ENCODE peak calls at places on chromosomes 6 and 20, in ten cellular contexts. K is DMS 273 treated with DMSO at 0.1 percent for 48 hours; X is ureter; L is AG09309; W is EH; P is foreskin keratinocyte; A is dermis microvascular lymphatic vessel endothelial cell; B is midbrain; T is naive B cell; I is activated naive CD4-positive, alpha-beta T cell treated with anti-CD3 and anti-CD28 coated beads, Interleukin-2, amount 10 ng/mL, durations not matched to agents 7 days and 5 days. M is an unnamed sample.

GRCh38 chr6:127118505-127119360 is at the start of gene RSPO3:
- DNase-seq in K (no peak), X (no peak), L (no peak), W (peak), P (peak), A (peak), B (no peak), T (no peak), I (peak), M (peak)

GRCh38 chr6:14550817-14551216 is 433.2 kb downstream of the CD83 start:
- DNase-seq in K (no peak), X (no peak), L (no peak), W (peak), P (no peak), A (no peak), B (no peak), T (no peak), I (no peak), M (no peak)

GRCh38 chr20:36018208-36018988 is 50.0 kb downstream of the CNBD2 start:
- DNase-seq in K (no peak), X (no peak), L (no peak), W (no peak), P (no peak), A (no peak), B (no peak), T (no peak), I (no peak), M (no peak)

GRCh38 chr6:105317607-105318533 is 85.0 kb downstream of the PREP start:
- DNase-seq in K (no peak), X (no peak), L (no peak), W (no peak), P (peak), A (peak), B (no peak), T (no peak), I (no peak), M (no peak)

GRCh38 chr20:50526403-50526989 is 16.3 kb downstream of the PTPN1 start:
- DNase-seq in K (no peak), X (no peak), L (no peak), W (no peak), P (no peak), A (peak), B (no peak), T (no peak), I (no peak), M (no peak)

GRCh38 chr20:21633829-21634228 is 71.6 kb upstream of the PAX1 start:
- DNase-seq in K (no peak), X (no peak), L (no peak), W (no peak), P (no peak), A (no peak), B (no peak), T (no peak), I (no peak), M (no peak)

GRCh38 chr6:46128476-46128875 is 1.3 kb upstream of the ENPP4 start:
- DNase-seq in K (no peak), X (no peak), L (no peak), W (no peak), P (no peak), A (no peak), B (no peak), T (no peak), I (no peak), M (no peak)

GRCh38 chr6:119156742-119157494 is 78.5 kb upstream of the FAM184A start:
- DNase-seq in K (no peak), X (no peak), L (no peak), W (no peak), P (no peak), A (no peak), B (no peak), T (no peak), I (no peak), M (no peak)

GRCh38 chr6:166757226-166758135 is 130.4 kb upstream of the RPS6KA2 start:
- DNase-seq in K (no peak), X (no peak), L (no peak), W (peak), P (peak), A (no peak), B (no peak), T (no peak), I (no peak), M (no peak)

GRCh38 chr20:51444472-51444871 is 98.0 kb downstream of the NFATC2 start:
- DNase-seq in K (no peak), X (no peak), L (no peak), W (peak), P (no peak), A (no peak), B (no peak), T (no peak), I (no peak), M (peak)

GRCh38 chr6:12656841-12657435 is 59.6 kb upstream of the PHACTR1 start:
- DNase-seq in K (no peak), X (no peak), L (no peak), W (no peak), P (peak), A (no peak), B (no peak), T (no peak), I (no peak), M (no peak)

GRCh38 chr20:63896136-63896890 is 1.4 kb downstream of the DNAJC5 start:
- DNase-seq in K (no peak), X (no peak), L (no peak), W (peak), P (no peak), A (peak), B (peak), T (peak), I (peak), M (no peak)

GRCh38 chr20:63085087-63085861 is 78.5 kb upstream of the BHLHE23 start:
- DNase-seq in K (no peak), X (no peak), L (no peak), W (no peak), P (no peak), A (no peak), B (no peak), T (no peak), I (peak), M (no peak)

M was measured in uterus.